ENCODE peak calls at places on chromosomes 5 and 9, in four cellular contexts. F, Y, B and Q are unnamed samples.

GRCh38 chr5:10995891-10996290 is 234.9 kb upstream of the DAP start:
- DNase-seq in F (no peak), Y (no peak), B (no peak), Q (no peak)

GRCh38 chr5:112338681-112339337 is 80.3 kb downstream of the EPB41L4A start:
- DNase-seq in F (no peak), Y (no peak), B (no peak), Q (no peak)

GRCh38 chr5:36270175-36270574 is 28.4 kb upstream of the NADK2 start:
- DNase-seq in F (no peak), Y (no peak), B (no peak), Q (no peak)

GRCh38 chr9:113632776-113633590 is 169.5 kb downstream of the RGS3 start:
- DNase-seq in F (no peak), Y (no peak), B (peak), Q (no peak)

GRCh38 chr5:156631005-156631404 is 219.1 kb upstream of the PPP1R2B start:
- DNase-seq in F (no peak), Y (no peak), B (no peak), Q (no peak)

GRCh38 chr9:72524820-72525539 is 3.6 kb downstream of the TMC1 start:
- DNase-seq in F (no peak), Y (peak), B (peak), Q (no peak)

GRCh38 chr5:128132499-128132898 is 48.9 kb downstream of the SLC12A2 start:
- DNase-seq in F (no peak), Y (no peak), B (no peak), Q (no peak)

GRCh38 chr5:34516686-34517085 is 139.4 kb upstream of the RAI14 start:
- DNase-seq in F (no peak), Y (no peak), B (no peak), Q (no peak)

GRCh38 chr5:133853972-133854371 is 114.5 kb downstream of the C5orf15 start:
- DNase-seq in F (no peak), Y (no peak), B (no peak), Q (no peak)

GRCh38 chr5:171595801-171596231 is 176.4 kb downstream of the FGF18 start:
- DNase-seq in F (no peak), Y (no peak), B (no peak), Q (no peak)

GRCh38 chr9:101443358-101443757 is 7.8 kb upstream of the ALDOB start:
- DNase-seq in F (peak), Y (no peak), B (no peak), Q (no peak)

GRCh38 chr5:142125963-142126362 is 17.4 kb downstream of the NDFIP1 start:
- DNase-seq in F (no peak), Y (no peak), B (no peak), Q (no peak)

GRCh38 chr5:10695055-10695649 is 65.9 kb downstream of the DAP start:
- DNase-seq in F (peak), Y (peak), B (no peak), Q (no peak)

GRCh38 chr5:125251703-125252102 is 505.3 kb upstream of the ZNF608 start:
- DNase-seq in F (no peak), Y (no peak), B (no peak), Q (no peak)

GRCh38 chr9:108168451-108168850 is 678.9 kb upstream of the KLF4 start:
- DNase-seq in F (no peak), Y (no peak), B (no peak), Q (no peak)

GRCh38 chr5:79111387-79111959 is at the start of gene BHMT:
- DNase-seq in F (no peak), Y (no peak), B (no peak), Q (no peak)

GRCh38 chr5:181222630-181223040 is 446 bp upstream of the TRIM41 start:
- DNase-seq in F (no peak), Y (no peak), B (no peak), Q (no peak)

GRCh38 chr5:149581192-149581861 is at the start of gene ARHGEF37:
- DNase-seq in F (no peak), Y (peak), B (peak), Q (no peak)

GRCh38 chr9:893843-894420 is 52.4 kb downstream of the DMRT1 start:
- DNase-seq in F (peak), Y (peak), B (peak), Q (peak)